ENCODE peak calls at places on chromosome 3, in seven cellular contexts. W is spleen, S is sigmoid colon, R is GM12878, K is transverse colon, A is upper lobe of left lung, X is prostate gland. N is an unnamed sample. For H3K36me3, the result is how much of the 10 kb centered on the place peaks cover.

GRCh38 chr3:158095302-158095997 is 10.8 kb downstream of the SHOX2 start:
- DNase-seq in W (no peak), S (no peak), R (no peak), K (no peak), A (no peak), X (no peak), N (no peak)

GRCh38 chr3:127483902-127484591 is 106.5 kb downstream of the TPRA1 start:
- DNase-seq in W (peak), S (peak), R (peak), K (no peak), A (no peak), X (no peak), N (no peak)

GRCh38 chr3:127707777-127708438 is 35.2 kb downstream of the ABTB1 start:
- DNase-seq in W (peak), S (peak), R (no peak), K (peak), A (no peak), X (no peak), N (no peak)

GRCh38 chr3:38650248-38650940 is 907 bp upstream of the SCN5A start:
- DNase-seq in W (no peak), S (peak), R (no peak), K (no peak), A (peak), X (no peak), N (no peak)

GRCh38 chr3:164096352-164096751 is 981.9 kb downstream of the SI start:
- DNase-seq in W (no peak), S (no peak), R (no peak), K (no peak), A (no peak), X (no peak), N (no peak)

GRCh38 chr3:103730744-103731143 is 1295.9 kb downstream of the ZPLD1 start:
- DNase-seq in W (no peak), S (no peak), R (no peak), K (no peak), A (no peak), X (no peak), N (no peak)

GRCh38 chr3:192917508-192918274 is at the start of gene MB21D2:
- DNase-seq in W (peak), S (peak), R (no peak), K (peak), A (peak), X (peak), N (peak)

GRCh38 chr3:14206548-14207177 is 28.0 kb downstream of the LSM3 start:
- DNase-seq in W (no peak), S (no peak), R (no peak), K (no peak), A (no peak), X (no peak), N (no peak)

GRCh38 chr3:22245122-22245521 is 494.1 kb upstream of the ZNF385D start:
- DNase-seq in W (no peak), S (no peak), R (no peak), K (no peak), A (no peak), X (no peak), N (peak)

GRCh38 chr3:118984699-118985098 is 49.9 kb downstream of the IGSF11 start:
- DNase-seq in W (no peak), S (no peak), R (no peak), K (no peak), A (no peak), X (no peak), N (no peak)

GRCh38 chr3:12436514-12437222 is 47.6 kb upstream of the TSEN2 start:
- DNase-seq in W (no peak), S (peak), R (no peak), K (no peak), A (no peak), X (no peak), N (no peak)

GRCh38 chr3:155202626-155203025 is 90.9 kb downstream of the STRIT1 start:
- DNase-seq in W (no peak), S (no peak), R (no peak), K (no peak), A (no peak), X (no peak), N (no peak)

GRCh38 chr3:31240013-31240412 is 292.7 kb upstream of the STT3B start:
- DNase-seq in W (no peak), S (no peak), R (no peak), K (no peak), A (no peak), X (no peak), N (no peak)

GRCh38 chr3:139113766-139114165 is 69.1 kb upstream of the PRR23C start:
- DNase-seq in W (no peak), S (no peak), R (no peak), K (no peak), A (no peak), X (no peak), N (no peak)

GRCh38 chr3:56257826-56258225 is 210.4 kb downstream of the ERC2 start:
- DNase-seq in W (no peak), S (no peak), R (no peak), K (no peak), A (no peak), X (no peak), N (no peak)

GRCh38 chr3:107962015-107962414 is 128.8 kb downstream of the CD47 start:
- DNase-seq in W (no peak), S (no peak), R (no peak), K (no peak), A (no peak), X (no peak), N (no peak)

GRCh38 chr3:44033123-44033522 is 208.6 kb upstream of the TOPAZ1 start:
- DNase-seq in W (no peak), S (no peak), R (no peak), K (no peak), A (no peak), X (no peak), N (no peak)

GRCh38 chr3:146093928-146094327 is 67.1 kb downstream of the PLOD2 start:
- DNase-seq in W (no peak), S (no peak), R (no peak), K (no peak), A (no peak), X (no peak), N (no peak)

GRCh38 chr3:140078940-140079339 is 144.0 kb downstream of the CLSTN2 start:
- DNase-seq in W (no peak), S (no peak), R (no peak), K (no peak), A (no peak), X (no peak), N (no peak)

GRCh38 chr3:160998581-160998980 is 106.6 kb downstream of the B3GALNT1 start:
- DNase-seq in W (no peak), S (no peak), R (no peak), K (no peak), A (no peak), X (no peak), N (no peak)

GRCh38 chr3:186258968-186259367 is 103.1 kb downstream of the DGKG start:
- DNase-seq in W (no peak), S (no peak), R (no peak), K (no peak), A (no peak), X (no peak), N (no peak)

GRCh38 chr3:71264840-71265239 is 318.7 kb downstream of the FOXP1 start:
- DNase-seq in W (no peak), S (no peak), R (no peak), K (no peak), A (no peak), X (no peak), N (no peak)

GRCh38 chr3:195849322-195850074 is 37.8 kb upstream of the MUC4 start:
- DNase-seq in W (peak), S (no peak), R (no peak), K (no peak), A (peak), X (no peak), N (no peak)

GRCh38 chr3:127679534-127680145 is 6.9 kb downstream of the ABTB1 start:
- DNase-seq in W (peak), S (peak), R (no peak), K (no peak), A (no peak), X (no peak), N (no peak)

DNA sequence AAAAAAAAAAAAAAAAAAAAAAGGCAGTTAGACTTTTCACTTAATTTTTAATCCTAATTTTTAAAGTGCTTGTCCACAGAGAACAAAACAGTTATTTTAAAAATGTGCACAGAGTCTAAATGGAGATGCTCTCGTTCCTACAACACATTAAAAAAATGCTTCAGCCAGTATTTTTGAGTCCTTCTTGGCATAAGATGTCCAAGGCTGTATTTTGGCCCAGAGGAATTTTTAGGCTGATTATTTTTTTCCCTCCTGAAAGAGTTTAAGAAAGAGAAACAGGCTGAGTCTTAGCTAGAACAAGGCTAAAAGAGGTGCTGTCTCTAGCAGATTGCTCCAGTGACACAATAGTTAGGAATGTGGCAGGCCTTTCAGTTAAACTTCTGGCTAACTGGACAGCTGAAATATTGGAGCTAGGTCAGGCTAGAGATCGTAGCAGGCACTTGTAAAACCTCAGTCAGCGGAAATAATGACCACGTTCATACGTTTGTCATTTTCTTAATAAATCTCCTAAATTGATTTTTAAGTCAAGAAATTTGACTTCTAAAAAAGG is 271.5 kb upstream of the RARB start:
- DNase-seq in W (no peak), S (no peak), R (no peak), K (no peak), A (no peak), X (no peak), N (no peak)
- TF ChIP-seq POLR2AphosphoS5 in W (no peak), S (no peak), R (no peak), K (no peak), A (no peak), X (peak), N (no peak)

GRCh38 chr3:99767341-99767740 is 50.3 kb upstream of the CMSS1 start:
- DNase-seq in W (no peak), S (no peak), R (no peak), K (no peak), A (no peak), X (no peak), N (no peak)
- H3K4me3 ChIP-seq in W (no peak), S (no peak), R (no peak), K (no peak), A (no peak), X (no peak), N (no peak)

GRCh38 chr3:126461450-126462070 is 14.1 kb downstream of the ZXDC start:
- DNase-seq in W (peak), S (peak), R (no peak), K (no peak), A (no peak), X (no peak), N (no peak)
- H3K36me3 ChIP-seq in W (under half), S (half or more), R (under half), K (under half), A (half or more), X (under half), N (under half)

GRCh38 chr3:125326957-125327356 is 48.2 kb downstream of the ZNF148 start:
- DNase-seq in W (no peak), S (no peak), R (no peak), K (no peak), A (no peak), X (no peak), N (no peak)
- TF ChIP-seq POLR2AphosphoS5 in W (no peak), S (no peak), R (no peak), K (no peak), A (no peak), X (no peak), N (no peak)

N was measured in breast epithelium.